ENCODE peak calls at places on chromosomes 7 and 10, in four cellular contexts. One of them, this sample, is unnamed.
A peak's percentile ranks its signal among the peaks of the same experiment; 100 is the strongest.

GRCh38 chr7:130880668-130881067 is 146.7 kb upstream of the KLF14 start:
- DNase-seq in K562: no peak
- DNase-seq in HEK293T: no peak
- DNase-seq in HepG2: no peak
- DNase-seq in this sample: no peak

GRCh38 chr10:6089334-6090219 is 743 bp downstream of the RBM17 start:
- DNase-seq in K562: no peak
- DNase-seq in HEK293T: no peak
- DNase-seq in HepG2: peak; percentile 48
- DNase-seq in this sample: no peak

GRCh38 chr7:69205576-69205975 is 392.7 kb upstream of the AUTS2 start:
- DNase-seq in HEK293T: no peak
- DNase-seq in HepG2: no peak
- DNase-seq in K562: no peak
- DNase-seq in this sample: no peak

GRCh38 chr7:95404316-95404715 is 8.1 kb upstream of the PON3 start:
- DNase-seq in HEK293T: no peak
- DNase-seq in HepG2: no peak
- DNase-seq in K562: no peak
- DNase-seq in this sample: no peak

GRCh38 chr7:81079736-81080135 is 160.9 kb upstream of the SEMA3C start:
- DNase-seq in K562: no peak
- DNase-seq in HepG2: no peak
- DNase-seq in HEK293T: no peak
- DNase-seq in this sample: no peak

GRCh38 chr7:2760098-2760889 is 72.3 kb downstream of the AMZ1 start:
- DNase-seq in K562: peak; percentile 39
- DNase-seq in HEK293T: peak; percentile 60
- DNase-seq in HepG2: peak; percentile 46
- DNase-seq in this sample: no peak

GRCh38 chr7:105759670-105760548 is 116.5 kb downstream of the ATXN7L1 start:
- DNase-seq in K562: peak; percentile 33
- DNase-seq in HepG2: peak; percentile 41
- DNase-seq in HEK293T: peak; percentile 15
- DNase-seq in this sample: no peak

GRCh38 chr7:159310457-159311171 is 165.9 kb upstream of the VIPR2 start:
- DNase-seq in HepG2: peak; percentile 83
- DNase-seq in K562: peak; percentile 63
- DNase-seq in HEK293T: no peak
- DNase-seq in this sample: no peak

GRCh38 chr10:98655512-98655911 is 208.8 kb upstream of the HPS1 start:
- DNase-seq in K562: no peak
- DNase-seq in HepG2: no peak
- DNase-seq in HEK293T: no peak
- DNase-seq in this sample: no peak

GRCh38 chr7:107233174-107233573 is 64.4 kb downstream of the HBP1 start:
- DNase-seq in K562: no peak
- DNase-seq in HEK293T: no peak
- DNase-seq in HepG2: no peak
- DNase-seq in this sample: peak; percentile 13

GRCh38 chr10:66180651-66181318 is 745.1 kb upstream of the LRRTM3 start:
- DNase-seq in K562: peak; percentile 30
- DNase-seq in HepG2: peak; percentile 52
- DNase-seq in HEK293T: peak; percentile 23
- DNase-seq in this sample: peak; percentile 20

GRCh38 chr7:26633557-26633956 is 230.8 kb downstream of the SKAP2 start:
- DNase-seq in K562: no peak
- DNase-seq in HEK293T: no peak
- DNase-seq in HepG2: no peak
- DNase-seq in this sample: no peak

GRCh38 chr7:140060788-140061606 is 1.8 kb downstream of the PARP12 start:
- DNase-seq in K562: peak; percentile 72
- DNase-seq in HepG2: no peak
- DNase-seq in HEK293T: no peak
- DNase-seq in this sample: no peak

GRCh38 chr7:93040355-93040754 is 77.4 kb downstream of the SAMD9 start:
- DNase-seq in K562: no peak
- DNase-seq in HepG2: no peak
- DNase-seq in HEK293T: no peak
- DNase-seq in this sample: no peak

GRCh38 chr7:149285581-149285975 is 23.6 kb downstream of the ZNF783 start:
- DNase-seq in HepG2: no peak
- DNase-seq in HEK293T: peak; percentile 61
- DNase-seq in K562: no peak
- DNase-seq in this sample: no peak

GRCh38 chr10:35781643-35782035 is 139.5 kb upstream of the FZD8 start:
- DNase-seq in HEK293T: peak; percentile 31
- DNase-seq in K562: peak; percentile 22
- DNase-seq in HepG2: peak; percentile 30
- DNase-seq in this sample: no peak

GRCh38 chr7:771241-772004 is 44.3 kb upstream of the PRKAR1B start:
- DNase-seq in HepG2: no peak
- DNase-seq in K562: no peak
- DNase-seq in HEK293T: no peak
- DNase-seq in this sample: no peak

GRCh38 chr7:129702761-129703338 is 91.3 kb downstream of the NRF1 start:
- DNase-seq in HEK293T: no peak
- DNase-seq in HepG2: peak; percentile 10
- DNase-seq in K562: no peak
- DNase-seq in this sample: no peak

GRCh38 chr10:26381986-26382385 is 56.2 kb upstream of the APBB1IP start:
- DNase-seq in HepG2: no peak
- DNase-seq in HEK293T: no peak
- DNase-seq in K562: no peak
- DNase-seq in this sample: no peak

GRCh38 chr10:36446873-36447272 is 678.5 kb upstream of the ANKRD30A start:
- DNase-seq in K562: no peak
- DNase-seq in HepG2: no peak
- DNase-seq in HEK293T: no peak
- DNase-seq in this sample: no peak

GRCh38 chr7:34138483-34138882 is 233.1 kb downstream of the BMPER start:
- DNase-seq in HEK293T: no peak
- DNase-seq in HepG2: no peak
- DNase-seq in K562: no peak
- DNase-seq in this sample: no peak

GRCh38 chr10:119832956-119833355 is 39.7 kb downstream of the MCMBP start:
- DNase-seq in HepG2: no peak
- DNase-seq in HEK293T: no peak
- DNase-seq in K562: no peak
- DNase-seq in this sample: no peak

GRCh38 chr10:119831656-119832055 is 41.0 kb downstream of the MCMBP start:
- DNase-seq in HepG2: no peak
- DNase-seq in K562: no peak
- DNase-seq in HEK293T: no peak
- DNase-seq in this sample: no peak

GRCh38 chr10:119829429-119829828 is 43.2 kb downstream of the MCMBP start:
- DNase-seq in HepG2: no peak
- DNase-seq in K562: no peak
- DNase-seq in HEK293T: no peak
- DNase-seq in this sample: no peak

GRCh38 chr10:119834188-119834587 is 38.5 kb downstream of the MCMBP start:
- DNase-seq in K562: peak; percentile 23
- DNase-seq in HEK293T: no peak
- DNase-seq in HepG2: no peak
- DNase-seq in this sample: no peak
- TF ChIP-seq FOXM1 in K562: no peak
- TF ChIP-seq FOXM1 in HEK293T: no peak
- TF ChIP-seq FOXM1 in HepG2: no peak
- TF ChIP-seq FOXM1 in this sample: no peak

GRCh38 chr10:13830385-13830784 is 243.6 kb downstream of the PRPF18 start:
- DNase-seq in HepG2: no peak
- DNase-seq in HEK293T: no peak
- DNase-seq in K562: no peak
- DNase-seq in this sample: no peak
- TF ChIP-seq SP1 in HepG2: no peak
- TF ChIP-seq SP1 in HEK293T: no peak
- TF ChIP-seq SP1 in K562: no peak
- TF ChIP-seq SP1 in this sample: no peak

GRCh38 chr10:21183025-21183424 is 285.9 kb upstream of the NEBL start:
- DNase-seq in HepG2: no peak
- DNase-seq in K562: no peak
- DNase-seq in HEK293T: no peak
- DNase-seq in this sample: no peak
- TF ChIP-seq FOXM1 in HepG2: no peak
- TF ChIP-seq FOXM1 in K562: no peak
- TF ChIP-seq FOXM1 in HEK293T: no peak
- TF ChIP-seq FOXM1 in this sample: no peak

DNA sequence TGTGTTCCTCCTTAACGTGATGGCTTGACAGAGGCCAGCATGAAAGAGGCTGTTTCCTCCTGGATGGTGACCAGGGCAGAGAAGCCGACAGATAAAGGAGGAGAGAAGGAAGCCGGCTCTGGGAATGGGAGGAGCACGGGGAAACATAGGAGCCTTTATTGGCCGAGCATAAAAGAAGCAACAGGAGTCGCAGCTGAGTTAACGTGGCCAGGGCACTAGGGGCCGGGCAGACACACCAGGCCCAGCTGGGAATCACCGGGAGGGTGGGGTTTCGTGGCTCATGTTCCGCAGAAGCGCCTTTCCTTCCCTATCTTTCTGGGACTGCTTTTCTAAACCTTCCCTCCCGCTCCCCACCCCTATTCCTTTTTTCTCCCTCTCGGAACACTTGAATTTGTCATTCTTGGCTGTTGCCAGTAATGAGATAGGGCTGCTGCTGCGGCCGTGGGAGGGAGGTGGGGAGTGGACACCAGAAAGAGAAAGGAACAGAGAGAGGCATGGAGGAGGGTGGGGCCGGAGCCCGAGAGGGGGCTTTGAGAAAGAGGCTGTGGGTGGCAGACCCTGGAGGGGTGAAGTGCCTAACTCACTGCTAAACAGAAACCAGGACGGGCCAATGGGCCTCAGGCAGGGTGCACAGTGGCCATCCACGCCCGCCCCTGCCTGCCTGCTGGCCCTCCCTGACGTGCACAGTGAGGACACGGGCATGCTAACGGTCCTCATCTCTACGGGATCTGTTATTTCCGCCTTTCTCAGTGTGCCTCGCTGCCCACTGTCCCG is 65.2 kb downstream of the COL13A1 start:
- DNase-seq in HEK293T: no peak
- DNase-seq in HepG2: no peak
- DNase-seq in K562: no peak
- DNase-seq in this sample: no peak
- TF ChIP-seq SP1 in HEK293T: no peak
- TF ChIP-seq SP1 in HepG2: no peak
- TF ChIP-seq SP1 in K562: no peak
- TF ChIP-seq SP1 in this sample: no peak

DNA sequence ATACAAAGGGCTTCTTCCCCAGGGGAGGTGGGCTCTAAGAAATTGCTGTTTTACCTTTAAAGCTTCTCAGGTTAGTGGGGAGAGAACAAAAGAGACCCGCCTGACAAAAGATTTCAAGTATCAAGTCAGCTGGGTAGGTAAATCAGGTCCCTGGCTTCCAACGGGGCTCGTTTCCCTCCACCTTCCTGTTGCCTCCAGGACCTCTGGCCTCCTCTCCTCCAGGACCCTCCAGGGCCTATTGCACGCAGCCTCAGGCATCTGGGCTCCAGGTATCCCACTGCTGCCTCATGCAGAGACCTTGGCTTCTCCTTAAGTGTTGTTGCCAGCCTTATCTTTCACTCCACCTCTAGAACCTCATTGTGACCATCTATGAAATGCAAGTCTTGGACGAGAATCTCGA is 2.9 kb downstream of the BNIP3 start:
- DNase-seq in HepG2: no peak
- DNase-seq in HEK293T: no peak
- DNase-seq in K562: no peak
- DNase-seq in this sample: no peak
- TF ChIP-seq FOXM1 in HepG2: no peak
- TF ChIP-seq FOXM1 in HEK293T: no peak
- TF ChIP-seq FOXM1 in K562: no peak
- TF ChIP-seq FOXM1 in this sample: no peak

This sample was measured in GM12878.